ENCODE peak calls at places on chromosome 5, in seven cellular contexts. One of them, this sample, is unnamed. For H3K4me1, the result is how much of the 10 kb centered on the place peaks cover.

GRCh38 chr5:123209163-123210013 is 120.3 kb downstream of the PRDM6 start:
- DNase-seq in foreskin keratinocyte: peak
- DNase-seq in psoas muscle: no peak
- DNase-seq in A549: peak
- DNase-seq in mucosa of descending colon: no peak
- DNase-seq in mammary epithelial cell: peak
- DNase-seq in tibial artery: no peak
- DNase-seq in this sample: no peak

GRCh38 chr5:28779161-28779754 is 1740.9 kb upstream of the CDH9 start:
- DNase-seq in foreskin keratinocyte: peak
- DNase-seq in psoas muscle: no peak
- DNase-seq in A549: peak
- DNase-seq in mucosa of descending colon: no peak
- DNase-seq in mammary epithelial cell: peak
- DNase-seq in tibial artery: no peak
- DNase-seq in this sample: no peak

GRCh38 chr5:74266132-74266531 is 374.4 kb downstream of the ENC1 start:
- DNase-seq in foreskin keratinocyte: no peak
- DNase-seq in psoas muscle: no peak
- DNase-seq in A549: no peak
- DNase-seq in mucosa of descending colon: no peak
- DNase-seq in mammary epithelial cell: no peak
- DNase-seq in tibial artery: no peak
- DNase-seq in this sample: no peak

GRCh38 chr5:102971693-102972293 is 148.1 kb downstream of the GIN1 start:
- DNase-seq in foreskin keratinocyte: peak
- DNase-seq in psoas muscle: no peak
- DNase-seq in A549: peak
- DNase-seq in mucosa of descending colon: no peak
- DNase-seq in mammary epithelial cell: peak
- DNase-seq in tibial artery: no peak
- DNase-seq in this sample: no peak

GRCh38 chr5:115295775-115296129 is 702 bp downstream of the CCDC112 start:
- DNase-seq in foreskin keratinocyte: no peak
- DNase-seq in psoas muscle: no peak
- DNase-seq in A549: no peak
- DNase-seq in mucosa of descending colon: no peak
- DNase-seq in mammary epithelial cell: no peak
- DNase-seq in tibial artery: no peak
- DNase-seq in this sample: no peak

GRCh38 chr5:50580506-50580905 is 85.9 kb upstream of the PARP8 start:
- DNase-seq in foreskin keratinocyte: peak
- DNase-seq in psoas muscle: no peak
- DNase-seq in A549: no peak
- DNase-seq in mucosa of descending colon: no peak
- DNase-seq in mammary epithelial cell: peak
- DNase-seq in tibial artery: no peak
- DNase-seq in this sample: no peak

GRCh38 chr5:153775923-153776322 is 262.8 kb downstream of the FAM114A2 start:
- DNase-seq in foreskin keratinocyte: no peak
- DNase-seq in psoas muscle: no peak
- DNase-seq in A549: no peak
- DNase-seq in mucosa of descending colon: no peak
- DNase-seq in mammary epithelial cell: no peak
- DNase-seq in tibial artery: no peak
- DNase-seq in this sample: no peak

GRCh38 chr5:57783693-57784092 is 301.1 kb upstream of the ACTBL2 start:
- DNase-seq in foreskin keratinocyte: no peak
- DNase-seq in psoas muscle: no peak
- DNase-seq in A549: no peak
- DNase-seq in mucosa of descending colon: no peak
- DNase-seq in mammary epithelial cell: no peak
- DNase-seq in tibial artery: no peak
- DNase-seq in this sample: no peak

GRCh38 chr5:40404613-40405012 is 275.1 kb upstream of the PTGER4 start:
- DNase-seq in foreskin keratinocyte: no peak
- DNase-seq in psoas muscle: no peak
- DNase-seq in A549: no peak
- DNase-seq in mucosa of descending colon: no peak
- DNase-seq in mammary epithelial cell: no peak
- DNase-seq in tibial artery: no peak
- DNase-seq in this sample: no peak

GRCh38 chr5:43038523-43038989 is 1.6 kb downstream of the ANXA2R start:
- DNase-seq in foreskin keratinocyte: no peak
- DNase-seq in psoas muscle: no peak
- DNase-seq in A549: no peak
- DNase-seq in mucosa of descending colon: peak
- DNase-seq in mammary epithelial cell: no peak
- DNase-seq in tibial artery: no peak
- DNase-seq in this sample: no peak

GRCh38 chr5:167770461-167770860 is 521.0 kb upstream of the WWC1 start:
- DNase-seq in foreskin keratinocyte: no peak
- DNase-seq in psoas muscle: no peak
- DNase-seq in A549: no peak
- DNase-seq in mucosa of descending colon: no peak
- DNase-seq in mammary epithelial cell: no peak
- DNase-seq in tibial artery: no peak
- DNase-seq in this sample: no peak

GRCh38 chr5:102596951-102597350 is 98.2 kb upstream of the SLCO6A1 start:
- DNase-seq in foreskin keratinocyte: no peak
- DNase-seq in psoas muscle: no peak
- DNase-seq in A549: no peak
- DNase-seq in mucosa of descending colon: no peak
- DNase-seq in mammary epithelial cell: peak
- DNase-seq in tibial artery: no peak
- DNase-seq in this sample: no peak

GRCh38 chr5:35854248-35854647 is 2.4 kb upstream of the IL7R start:
- DNase-seq in foreskin keratinocyte: no peak
- DNase-seq in psoas muscle: no peak
- DNase-seq in A549: no peak
- DNase-seq in mucosa of descending colon: no peak
- DNase-seq in mammary epithelial cell: no peak
- DNase-seq in tibial artery: no peak
- DNase-seq in this sample: no peak

GRCh38 chr5:96384353-96384752 is 48.7 kb downstream of the PCSK1 start:
- DNase-seq in foreskin keratinocyte: peak
- DNase-seq in psoas muscle: peak
- DNase-seq in A549: peak
- DNase-seq in mucosa of descending colon: no peak
- DNase-seq in mammary epithelial cell: peak
- DNase-seq in tibial artery: peak
- DNase-seq in this sample: peak

GRCh38 chr5:150182774-150183173 is 7.1 kb upstream of the SLC6A7 start:
- DNase-seq in foreskin keratinocyte: no peak
- DNase-seq in psoas muscle: no peak
- DNase-seq in A549: no peak
- DNase-seq in mucosa of descending colon: no peak
- DNase-seq in mammary epithelial cell: no peak
- DNase-seq in tibial artery: no peak
- DNase-seq in this sample: no peak

GRCh38 chr5:154610321-154611154 is 132.5 kb upstream of the HAND1 start:
- DNase-seq in foreskin keratinocyte: peak
- DNase-seq in psoas muscle: peak
- DNase-seq in A549: peak
- DNase-seq in mucosa of descending colon: peak
- DNase-seq in mammary epithelial cell: peak
- DNase-seq in tibial artery: peak
- DNase-seq in this sample: peak

GRCh38 chr5:148290271-148291195 is 21.7 kb upstream of the SPINK7 start:
- DNase-seq in foreskin keratinocyte: peak
- DNase-seq in psoas muscle: no peak
- DNase-seq in A549: peak
- DNase-seq in mucosa of descending colon: no peak
- DNase-seq in mammary epithelial cell: peak
- DNase-seq in tibial artery: no peak
- DNase-seq in this sample: no peak

GRCh38 chr5:123882946-123883345 is 371.0 kb downstream of the CSNK1G3 start:
- DNase-seq in foreskin keratinocyte: no peak
- DNase-seq in psoas muscle: no peak
- DNase-seq in A549: no peak
- DNase-seq in mucosa of descending colon: no peak
- DNase-seq in mammary epithelial cell: no peak
- DNase-seq in tibial artery: no peak
- DNase-seq in this sample: no peak

GRCh38 chr5:180555168-180555921 is 36.0 kb downstream of the SCGB3A1 start:
- DNase-seq in foreskin keratinocyte: no peak
- DNase-seq in psoas muscle: no peak
- DNase-seq in A549: peak
- DNase-seq in mucosa of descending colon: no peak
- DNase-seq in mammary epithelial cell: no peak
- DNase-seq in tibial artery: no peak
- DNase-seq in this sample: no peak

GRCh38 chr5:124460666-124461065 is 285.8 kb downstream of the ZNF608 start:
- DNase-seq in foreskin keratinocyte: no peak
- DNase-seq in psoas muscle: no peak
- DNase-seq in A549: no peak
- DNase-seq in mucosa of descending colon: no peak
- DNase-seq in mammary epithelial cell: no peak
- DNase-seq in tibial artery: no peak
- DNase-seq in this sample: no peak

GRCh38 chr5:137635521-137635921 is 100.4 kb downstream of the KLHL3 start:
- DNase-seq in foreskin keratinocyte: no peak
- DNase-seq in psoas muscle: no peak
- DNase-seq in A549: no peak
- DNase-seq in mucosa of descending colon: no peak
- DNase-seq in mammary epithelial cell: no peak
- DNase-seq in tibial artery: no peak
- DNase-seq in this sample: no peak

DNA sequence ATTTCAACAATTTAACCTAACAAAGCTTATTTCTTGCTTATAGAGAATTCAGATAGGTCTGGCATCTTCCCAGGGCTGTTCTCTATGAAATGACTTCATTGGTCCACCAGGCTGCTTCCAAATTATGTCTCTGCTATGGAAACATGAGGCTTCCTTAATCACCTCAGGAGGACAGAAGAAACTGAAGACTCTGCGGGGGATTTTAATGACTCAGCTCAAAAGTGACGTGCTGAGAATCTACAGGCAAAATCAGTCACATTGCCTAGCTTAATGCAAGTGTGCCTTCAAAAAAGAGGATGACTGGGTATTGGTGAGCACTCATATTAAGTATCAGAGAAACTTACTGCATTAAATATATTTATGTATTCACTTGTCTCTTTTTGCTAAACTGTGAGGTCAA is 315.5 kb upstream of the RGMB start:
- DNase-seq in foreskin keratinocyte: no peak
- DNase-seq in psoas muscle: no peak
- DNase-seq in A549: no peak
- DNase-seq in mucosa of descending colon: no peak
- DNase-seq in mammary epithelial cell: no peak
- DNase-seq in tibial artery: no peak
- DNase-seq in this sample: no peak
- H3K4me1 ChIP-seq in foreskin keratinocyte: under half
- H3K4me1 ChIP-seq in psoas muscle: under half
- H3K4me1 ChIP-seq in A549: under half
- H3K4me1 ChIP-seq in mucosa of descending colon: under half
- H3K4me1 ChIP-seq in mammary epithelial cell: under half
- H3K4me1 ChIP-seq in tibial artery: under half
- H3K4me1 ChIP-seq in this sample: under half

DNA sequence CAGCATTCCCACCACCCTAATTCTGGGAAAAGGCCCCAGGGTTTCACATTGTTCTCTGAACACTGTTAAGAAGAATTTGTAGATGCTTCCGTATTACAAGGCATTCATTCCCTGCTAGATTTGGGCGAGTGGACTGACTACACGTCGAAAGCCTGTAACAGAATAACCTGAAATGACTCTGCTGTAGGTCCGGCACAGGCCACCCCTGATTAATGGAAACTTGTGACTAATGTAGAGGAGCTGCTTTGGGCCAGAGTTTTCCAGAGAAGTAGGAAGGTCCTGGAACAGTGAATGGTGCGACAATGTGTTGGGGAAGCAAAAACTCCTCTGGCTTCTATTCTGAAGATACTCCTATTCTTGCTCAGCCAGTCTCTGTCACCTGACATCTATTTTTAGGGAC is 87.6 kb downstream of the NR3C1 start:
- DNase-seq in foreskin keratinocyte: no peak
- DNase-seq in psoas muscle: no peak
- DNase-seq in A549: no peak
- DNase-seq in mucosa of descending colon: no peak
- DNase-seq in mammary epithelial cell: no peak
- DNase-seq in tibial artery: no peak
- DNase-seq in this sample: no peak
- H3K4me1 ChIP-seq in foreskin keratinocyte: half or more
- H3K4me1 ChIP-seq in psoas muscle: half or more
- H3K4me1 ChIP-seq in A549: half or more
- H3K4me1 ChIP-seq in mucosa of descending colon: under half
- H3K4me1 ChIP-seq in mammary epithelial cell: half or more
- H3K4me1 ChIP-seq in tibial artery: under half
- H3K4me1 ChIP-seq in this sample: under half

GRCh38 chr5:159071382-159071781 is 28.3 kb downstream of the EBF1 start:
- DNase-seq in foreskin keratinocyte: no peak
- DNase-seq in psoas muscle: no peak
- DNase-seq in A549: no peak
- DNase-seq in mucosa of descending colon: no peak
- DNase-seq in mammary epithelial cell: no peak
- DNase-seq in tibial artery: no peak
- DNase-seq in this sample: no peak
- H3K4me1 ChIP-seq in foreskin keratinocyte: under half
- H3K4me1 ChIP-seq in psoas muscle: under half
- H3K4me1 ChIP-seq in A549: under half
- H3K4me1 ChIP-seq in mucosa of descending colon: under half
- H3K4me1 ChIP-seq in mammary epithelial cell: under half
- H3K4me1 ChIP-seq in tibial artery: under half
- H3K4me1 ChIP-seq in this sample: under half

GRCh38 chr5:170386743-170387142 is 2.4 kb downstream of the KCNMB1 start:
- DNase-seq in foreskin keratinocyte: no peak
- DNase-seq in psoas muscle: no peak
- DNase-seq in A549: no peak
- DNase-seq in mucosa of descending colon: no peak
- DNase-seq in mammary epithelial cell: no peak
- DNase-seq in tibial artery: no peak
- DNase-seq in this sample: no peak

GRCh38 chr5:170380361-170380951 is 8.7 kb downstream of the KCNMB1 start:
- DNase-seq in foreskin keratinocyte: no peak
- DNase-seq in psoas muscle: no peak
- DNase-seq in A549: no peak
- DNase-seq in mucosa of descending colon: no peak
- DNase-seq in mammary epithelial cell: no peak
- DNase-seq in tibial artery: no peak
- DNase-seq in this sample: no peak

GRCh38 chr5:170378740-170379139 is 10.4 kb downstream of the KCNMB1 start:
- DNase-seq in foreskin keratinocyte: no peak
- DNase-seq in psoas muscle: no peak
- DNase-seq in A549: no peak
- DNase-seq in mucosa of descending colon: no peak
- DNase-seq in mammary epithelial cell: no peak
- DNase-seq in tibial artery: no peak
- DNase-seq in this sample: no peak

GRCh38 chr5:170383227-170383626 is 5.9 kb downstream of the KCNMB1 start:
- DNase-seq in foreskin keratinocyte: no peak
- DNase-seq in psoas muscle: no peak
- DNase-seq in A549: no peak
- DNase-seq in mucosa of descending colon: no peak
- DNase-seq in mammary epithelial cell: no peak
- DNase-seq in tibial artery: no peak
- DNase-seq in this sample: no peak

DNA sequence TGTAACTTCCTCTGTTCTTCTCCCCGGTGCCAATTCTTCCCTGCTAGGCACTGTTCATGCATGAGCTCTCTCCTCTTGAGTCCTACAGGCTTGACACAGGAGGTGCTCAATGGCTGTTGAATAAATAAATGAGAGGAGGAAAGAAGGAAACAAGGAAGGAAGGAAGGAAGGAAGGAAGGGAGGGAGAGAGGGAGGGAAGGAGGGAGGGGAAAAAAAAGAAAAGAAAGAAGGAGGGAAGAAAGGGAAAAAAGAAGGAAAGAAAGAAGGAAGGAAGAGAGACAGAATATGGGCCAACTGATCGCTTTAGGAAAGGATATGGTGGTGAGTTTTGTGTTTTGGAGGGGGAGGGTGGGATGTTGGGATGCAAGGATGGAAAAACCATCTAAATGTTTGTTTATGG is 6.4 kb downstream of the KCNMB1 start:
- DNase-seq in foreskin keratinocyte: no peak
- DNase-seq in psoas muscle: no peak
- DNase-seq in A549: no peak
- DNase-seq in mucosa of descending colon: no peak
- DNase-seq in mammary epithelial cell: no peak
- DNase-seq in tibial artery: no peak
- DNase-seq in this sample: no peak
- H3K4me1 ChIP-seq in foreskin keratinocyte: under half
- H3K4me1 ChIP-seq in psoas muscle: under half
- H3K4me1 ChIP-seq in A549: under half
- H3K4me1 ChIP-seq in mucosa of descending colon: under half
- H3K4me1 ChIP-seq in mammary epithelial cell: under half
- H3K4me1 ChIP-seq in tibial artery: under half
- H3K4me1 ChIP-seq in this sample: under half

This sample was measured in aorta.